ENCODE peak calls at places on chromosomes 1 and 21, in nine cellular contexts. H is heart left ventricle, Y is PC-3, M is NB4, C is foreskin fibroblast, L is IMR-90, E is hepatocyte, P is small intestine, T is spleen. B is an unnamed sample.

GRCh38 chr1:228003461-228004330 is 3.1 kb upstream of the WNT3A start:
- DNase-seq in L (no peak), C (no peak), P (no peak), H (no peak), T (peak; percentile 48), Y (no peak), M (no peak), E (no peak), B (no peak)

GRCh38 chr1:117061986-117062415 is 1.9 kb downstream of the TTF2 start:
- DNase-seq in Y (peak; percentile 28), H (no peak), E (peak; percentile 20), T (no peak), P (no peak), C (peak; percentile 57), M (peak; percentile 64), L (peak; percentile 88), B (no peak)

GRCh38 chr1:245561659-245562234 is 407.0 kb downstream of the KIF26B start:
- DNase-seq in H (no peak), M (no peak), C (no peak), L (no peak), E (no peak), Y (no peak), T (no peak), P (no peak), B (no peak)

GRCh38 chr1:234303231-234303630 is 70.0 kb upstream of the COA6 start:
- DNase-seq in P (no peak), E (no peak), Y (no peak), H (no peak), C (no peak), M (no peak), L (no peak), T (no peak), B (no peak)

GRCh38 chr1:202351725-202352124 is 3.2 kb downstream of the PPP1R12B start:
- DNase-seq in M (peak; percentile 26), C (no peak), P (no peak), E (no peak), Y (no peak), T (no peak), L (peak; percentile 17), H (no peak), B (no peak)

GRCh38 chr1:66505671-66506392 is 28.1 kb upstream of the SGIP1 start:
- DNase-seq in M (no peak), H (no peak), P (no peak), L (peak; percentile 82), Y (no peak), E (no peak), C (peak; percentile 77), T (no peak), B (no peak)

GRCh38 chr1:200660719-200661118 is 9.0 kb downstream of the DDX59 start:
- DNase-seq in P (no peak), Y (no peak), H (peak; percentile 29), C (no peak), M (no peak), T (no peak), L (no peak), E (no peak), B (no peak)

GRCh38 chr1:39733161-39733560 is 5.5 kb upstream of the PPIE start:
- DNase-seq in H (no peak), C (no peak), L (peak; percentile 33), T (no peak), Y (no peak), P (no peak), E (no peak), M (no peak), B (no peak)

GRCh38 chr1:35886606-35887431 is 3.8 kb downstream of the AGO1 start:
- DNase-seq in H (no peak), P (peak; percentile 41), M (peak; percentile 69), C (no peak), T (no peak), E (peak; percentile 22), Y (no peak), L (peak; percentile 24), B (no peak)

GRCh38 chr1:29256395-29256794 is 20.1 kb downstream of the PTPRU start:
- DNase-seq in Y (no peak), T (peak; percentile 30), E (no peak), P (no peak), M (no peak), L (no peak), C (no peak), H (no peak), B (no peak)

GRCh38 chr1:172089768-172090510 is 248.6 kb downstream of the DNM3 start:
- DNase-seq in Y (peak; percentile 94), M (peak; percentile 6), C (peak; percentile 73), P (peak; percentile 82), E (peak; percentile 74), T (peak; percentile 87), L (peak; percentile 40), H (peak; percentile 14), B (peak; percentile 41)

GRCh38 chr1:88134983-88135921 is 548.8 kb upstream of the PKN2 start:
- DNase-seq in H (no peak), L (no peak), P (no peak), C (no peak), E (no peak), M (no peak), T (no peak), Y (no peak), B (no peak)

GRCh38 chr1:186498695-186499389 is 37.9 kb upstream of the PDC start:
- DNase-seq in L (peak; percentile 57), E (peak; percentile 21), H (no peak), T (no peak), Y (peak; percentile 75), P (peak; percentile 49), M (no peak), C (peak; percentile 68), B (peak; percentile 58)

DNA sequence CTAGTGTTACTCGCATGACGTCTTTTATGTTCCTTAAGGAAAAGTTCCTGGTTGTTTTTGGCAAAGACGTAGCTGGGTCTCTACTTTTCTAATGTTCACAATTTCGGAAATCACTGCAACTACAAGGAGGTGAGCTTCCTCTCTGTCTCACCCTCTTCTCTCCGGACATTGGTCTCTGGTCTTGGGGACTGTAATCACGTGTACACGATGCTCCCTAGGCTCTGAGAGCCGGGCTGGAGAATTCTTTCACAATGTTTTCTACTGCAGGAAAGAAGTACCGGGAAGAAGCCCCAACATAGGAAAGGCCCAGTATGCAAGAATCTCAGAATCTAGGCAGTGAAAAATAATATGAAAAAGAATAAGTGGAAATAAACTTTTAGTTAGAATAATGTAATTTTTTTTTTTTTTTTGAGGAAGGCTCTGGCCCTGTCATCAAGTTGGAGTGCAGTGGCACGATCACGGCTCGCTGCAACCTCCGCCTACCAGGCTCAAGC is 13.5 kb upstream of the HJV start:
- DNase-seq in C (no peak), H (no peak), L (no peak), P (peak; percentile 28), M (peak; percentile 44), Y (peak; percentile 34), E (no peak), T (no peak), B (peak; percentile 58)
- H3K4me3 ChIP-seq in C (peak overlapping the region; percentile 41), H (peak overlapping the region; percentile 79), L (peak overlapping the region; percentile 18), P (no peak overlapping the region), M (peak overlapping the region; percentile 53), Y (peak overlapping the region; percentile 79), E (peak overlapping the region; percentile 2), T (peak overlapping the region; percentile 77), B (peak overlapping the region; percentile 36)

GRCh38 chr1:167541013-167541412 is 12.5 kb downstream of the CREG1 start:
- DNase-seq in T (no peak), E (no peak), C (peak; percentile 12), L (peak; percentile 10), M (no peak), P (no peak), Y (no peak), H (no peak), B (no peak)

GRCh38 chr1:167543566-167543965 is 10.0 kb downstream of the CREG1 start:
- DNase-seq in H (no peak), Y (no peak), M (no peak), T (no peak), E (no peak), P (no peak), L (no peak), C (no peak), B (no peak)

GRCh38 chr1:167544447-167544846 is 9.1 kb downstream of the CREG1 start:
- DNase-seq in T (no peak), P (no peak), Y (peak; percentile 83), E (no peak), C (no peak), M (no peak), H (no peak), L (no peak), B (no peak)

GRCh38 chr1:167541610-167542009 is 12.0 kb downstream of the CREG1 start:
- DNase-seq in T (no peak), E (no peak), M (no peak), L (peak; percentile 23), C (peak; percentile 34), H (no peak), Y (no peak), P (no peak), B (no peak)

GRCh38 chr1:167542109-167543032 is 11.2 kb downstream of the CREG1 start:
- DNase-seq in T (no peak), H (no peak), E (no peak), P (peak; percentile 39), M (no peak), C (no peak), Y (no peak), L (no peak), B (no peak)
- H3K4me3 ChIP-seq in T (no peak overlapping the region), H (no peak overlapping the region), E (no peak overlapping the region), P (no peak overlapping the region), M (no peak overlapping the region), C (no peak overlapping the region), Y (no peak overlapping the region), L (no peak overlapping the region), B (no peak overlapping the region)

DNA sequence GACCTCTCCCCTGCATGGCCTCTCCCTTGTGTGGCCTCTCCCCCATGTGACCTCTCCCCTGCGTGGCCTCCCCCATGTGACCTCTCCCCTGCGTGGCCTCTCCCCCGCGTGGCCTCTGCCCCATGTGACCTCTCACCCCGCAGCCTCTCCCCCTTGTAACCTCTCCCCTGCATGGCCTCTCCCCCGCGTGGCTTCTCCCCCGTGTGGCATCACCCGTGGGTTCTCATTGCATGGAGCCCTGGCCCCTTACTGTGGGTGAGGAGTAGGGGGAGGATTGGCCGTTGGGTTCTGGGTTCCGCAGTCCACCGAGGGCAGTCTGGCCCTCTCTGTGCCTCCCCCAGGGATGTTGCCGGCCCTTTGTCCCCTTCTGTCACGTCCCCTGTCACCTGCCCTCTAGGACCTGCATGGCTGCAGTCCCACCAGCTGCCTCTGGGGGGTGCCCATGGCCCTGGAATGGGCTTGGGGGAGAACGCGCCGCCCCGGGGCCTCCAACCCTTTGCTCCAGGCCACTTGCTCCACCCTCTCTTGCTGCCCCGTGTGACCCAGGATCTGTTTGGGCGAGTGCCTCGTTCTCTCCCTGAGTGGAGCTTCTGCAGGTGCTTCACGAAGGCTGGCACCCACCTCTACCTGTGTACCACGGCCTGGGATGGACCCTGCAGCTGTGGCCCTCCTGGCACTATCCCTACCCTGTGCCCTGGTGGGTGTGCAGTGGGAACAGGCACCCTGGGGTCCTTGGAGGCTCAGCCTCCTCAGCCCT is 21.3 kb downstream of the RRP1 start:
- DNase-seq in T (peak; percentile 96), L (peak; percentile 44), M (peak; percentile 88), P (peak; percentile 86), H (peak; percentile 83), E (peak; percentile 89), Y (peak; percentile 88), C (peak; percentile 87), B (peak; percentile 96)
- H3K4me3 ChIP-seq in T (peak overlapping the region; percentile 54), L (no peak overlapping the region), M (no peak overlapping the region), P (no peak overlapping the region), H (no peak overlapping the region), E (no peak overlapping the region), Y (no peak overlapping the region), C (no peak overlapping the region), B (no peak overlapping the region)

DNA sequence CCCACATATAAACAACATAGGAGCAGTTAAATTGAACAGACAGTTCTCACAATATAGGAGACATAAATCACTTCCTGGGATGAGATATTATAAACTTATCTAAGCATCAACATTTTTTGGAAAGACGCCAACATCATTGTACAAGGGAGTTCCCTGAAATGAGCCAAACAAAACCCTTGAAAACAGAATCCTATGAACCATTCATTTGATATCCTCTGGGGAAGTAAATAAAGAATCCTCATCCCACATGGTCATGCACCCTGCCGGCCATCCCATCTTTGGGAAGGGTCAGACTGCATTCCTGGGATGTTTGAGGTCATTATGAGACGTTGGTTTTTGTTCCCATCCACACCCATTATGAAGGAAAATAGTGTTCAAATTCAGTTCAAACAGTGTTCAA is 111.8 kb upstream of the USP25 start:
- DNase-seq in T (no peak), L (peak; percentile 21), M (no peak), C (peak; percentile 14), E (no peak), H (no peak), P (no peak), Y (peak; percentile 86), B (no peak)
- H3K4me3 ChIP-seq in T (no peak overlapping the region), L (no peak overlapping the region), M (no peak overlapping the region), C (no peak overlapping the region), E (no peak overlapping the region), H (no peak overlapping the region), P (no peak overlapping the region), Y (no peak overlapping the region), B (no peak overlapping the region)

B was measured in Caco-2.